ENCODE peak calls at places on chromosomes 5 and 9, in eight cellular contexts. U is mucosa of gallbladder, Y is cardiac fibroblast, G is GM23338, I is RPMI8226, Z is upper lobe of left lung, Q is iris pigment epithelial cell, K is transverse colon. T is an unnamed sample.

GRCh38 chr9:133199648-133200321 is 9.3 kb downstream of the OBP2B start:
- DNase-seq in U (peak), Y (peak), G (peak), I (peak), Z (peak), Q (peak), K (peak), T (peak)

GRCh38 chr9:5626727-5627634 is 1.9 kb upstream of the RIC1 start:
- DNase-seq in U (peak), Y (peak), G (no peak), I (peak), Z (peak), Q (peak), K (peak), T (peak)

GRCh38 chr9:114169940-114170791 is 14.8 kb downstream of the COL27A1 start:
- DNase-seq in U (no peak), Y (no peak), G (no peak), I (no peak), Z (no peak), Q (no peak), K (no peak), T (no peak)

GRCh38 chr5:100311811-100312210 is 223.4 kb upstream of the FAM174A start:
- DNase-seq in U (no peak), Y (no peak), G (no peak), I (no peak), Z (no peak), Q (no peak), K (no peak), T (no peak)

GRCh38 chr9:128495804-128496417 is 8.6 kb upstream of the GLE1 start:
- DNase-seq in U (no peak), Y (no peak), G (peak), I (no peak), Z (no peak), Q (no peak), K (no peak), T (no peak)

GRCh38 chr9:134488251-134488900 is 153.2 kb upstream of the COL5A1 start:
- DNase-seq in U (no peak), Y (no peak), G (no peak), I (no peak), Z (peak), Q (no peak), K (no peak), T (no peak)

GRCh38 chr5:172840077-172840777 is 6.2 kb downstream of the ERGIC1 start:
- DNase-seq in U (no peak), Y (no peak), G (no peak), I (no peak), Z (no peak), Q (no peak), K (no peak), T (no peak)

GRCh38 chr5:149459891-149460290 is 80.8 kb upstream of the IL17B start:
- DNase-seq in U (no peak), Y (no peak), G (no peak), I (no peak), Z (no peak), Q (no peak), K (no peak), T (no peak)

GRCh38 chr5:122896598-122897282 is 51.3 kb downstream of the SNX24 start:
- DNase-seq in U (no peak), Y (peak), G (peak), I (no peak), Z (no peak), Q (peak), K (no peak), T (no peak)

GRCh38 chr5:181167814-181168488 is 20.6 kb downstream of the OR2V2 start:
- DNase-seq in U (no peak), Y (no peak), G (peak), I (no peak), Z (no peak), Q (no peak), K (no peak), T (no peak)

GRCh38 chr9:135931349-135931820 is 24.0 kb upstream of the CAMSAP1 start:
- DNase-seq in U (no peak), Y (no peak), G (no peak), I (no peak), Z (no peak), Q (no peak), K (no peak), T (no peak)

GRCh38 chr5:36943584-36943983 is 67.0 kb downstream of the NIPBL start:
- DNase-seq in U (no peak), Y (no peak), G (no peak), I (no peak), Z (no peak), Q (no peak), K (no peak), T (no peak)

GRCh38 chr9:81416476-81417298 is 272.7 kb downstream of the TLE1 start:
- DNase-seq in U (peak), Y (peak), G (no peak), I (no peak), Z (no peak), Q (peak), K (no peak), T (no peak)

GRCh38 chr9:77127071-77127470 is 50.3 kb upstream of the VPS13A start:
- DNase-seq in U (no peak), Y (no peak), G (no peak), I (no peak), Z (no peak), Q (no peak), K (no peak), T (no peak)

GRCh38 chr5:134975843-134976242 is 8.1 kb downstream of the CATSPER3 start:
- DNase-seq in U (no peak), Y (peak), G (no peak), I (no peak), Z (no peak), Q (peak), K (no peak), T (no peak)

GRCh38 chr9:34927061-34927460 is 31.0 kb upstream of the PHF24 start:
- DNase-seq in U (no peak), Y (no peak), G (no peak), I (no peak), Z (no peak), Q (no peak), K (no peak), T (no peak)